ENCODE peak calls at places on chromosomes 11 and 22, in four cellular contexts. One of them, this sample, is unnamed.

GRCh38 chr11:86118201-86118600 is 49.3 kb upstream of the PICALM start:
- DNase-seq in AG04450: no peak
- DNase-seq in GM10248: no peak
- DNase-seq in fibroblast of pulmonary artery: no peak
- DNase-seq in this sample: no peak

GRCh38 chr11:113446112-113446511 is 29.1 kb downstream of the DRD2 start:
- DNase-seq in GM10248: no peak
- DNase-seq in fibroblast of pulmonary artery: peak
- DNase-seq in AG04450: no peak
- DNase-seq in this sample: no peak

GRCh38 chr11:11789735-11790369 is 51.9 kb upstream of the USP47 start:
- DNase-seq in GM10248: no peak
- DNase-seq in AG04450: no peak
- DNase-seq in fibroblast of pulmonary artery: peak
- DNase-seq in this sample: peak

GRCh38 chr11:76678316-76678715 is 7.8 kb upstream of the LRRC32 start:
- DNase-seq in GM10248: no peak
- DNase-seq in fibroblast of pulmonary artery: no peak
- DNase-seq in AG04450: no peak
- DNase-seq in this sample: no peak

GRCh38 chr22:27434898-27435297 is 366.7 kb downstream of the MN1 start:
- DNase-seq in AG04450: no peak
- DNase-seq in GM10248: no peak
- DNase-seq in fibroblast of pulmonary artery: no peak
- DNase-seq in this sample: no peak

GRCh38 chr11:46983598-46983997 is 47.0 kb downstream of the CSTPP1 start:
- DNase-seq in fibroblast of pulmonary artery: no peak
- DNase-seq in AG04450: no peak
- DNase-seq in GM10248: no peak
- DNase-seq in this sample: no peak

GRCh38 chr11:12746593-12747097 is 72.4 kb downstream of the TEAD1 start:
- DNase-seq in fibroblast of pulmonary artery: peak
- DNase-seq in GM10248: no peak
- DNase-seq in AG04450: peak
- DNase-seq in this sample: no peak

GRCh38 chr11:68202165-68202564 is 10.9 kb downstream of the KMT5B start:
- DNase-seq in AG04450: no peak
- DNase-seq in fibroblast of pulmonary artery: no peak
- DNase-seq in GM10248: no peak
- DNase-seq in this sample: no peak

GRCh38 chr22:17724241-17724640 is 50.0 kb downstream of the BID start:
- DNase-seq in AG04450: no peak
- DNase-seq in fibroblast of pulmonary artery: no peak
- DNase-seq in GM10248: no peak
- DNase-seq in this sample: no peak

GRCh38 chr11:111733009-111733408 is 33.2 kb downstream of the PPP2R1B start:
- DNase-seq in AG04450: peak
- DNase-seq in fibroblast of pulmonary artery: peak
- DNase-seq in GM10248: no peak
- DNase-seq in this sample: no peak

GRCh38 chr22:31603081-31603525 is 58.9 kb downstream of the PISD start:
- DNase-seq in AG04450: no peak
- DNase-seq in fibroblast of pulmonary artery: no peak
- DNase-seq in GM10248: no peak
- DNase-seq in this sample: no peak

GRCh38 chr11:12723410-12724297 is 49.4 kb downstream of the TEAD1 start:
- DNase-seq in AG04450: no peak
- DNase-seq in GM10248: no peak
- DNase-seq in fibroblast of pulmonary artery: peak
- DNase-seq in this sample: no peak

GRCh38 chr11:62539238-62539925 is 7.2 kb downstream of the AHNAK start:
- DNase-seq in GM10248: peak
- DNase-seq in AG04450: peak
- DNase-seq in fibroblast of pulmonary artery: peak
- DNase-seq in this sample: no peak

GRCh38 chr11:72314199-72314598 is 70.2 kb upstream of the PHOX2A start:
- DNase-seq in AG04450: no peak
- DNase-seq in GM10248: no peak
- DNase-seq in fibroblast of pulmonary artery: no peak
- DNase-seq in this sample: no peak

GRCh38 chr11:116335891-116336290 is 436.9 kb downstream of the BUD13 start:
- DNase-seq in AG04450: no peak
- DNase-seq in fibroblast of pulmonary artery: no peak
- DNase-seq in GM10248: no peak
- DNase-seq in this sample: no peak

GRCh38 chr11:115170133-115170815 is 333.9 kb downstream of the CADM1 start:
- DNase-seq in AG04450: no peak
- DNase-seq in fibroblast of pulmonary artery: peak
- DNase-seq in GM10248: peak
- DNase-seq in this sample: peak

GRCh38 chr11:118975771-118976709 is 4.5 kb downstream of the FOXR1 start:
- DNase-seq in fibroblast of pulmonary artery: no peak
- DNase-seq in AG04450: no peak
- DNase-seq in GM10248: no peak
- DNase-seq in this sample: no peak

GRCh38 chr22:35620624-35621245 is 3.6 kb upstream of the MB start:
- DNase-seq in AG04450: no peak
- DNase-seq in GM10248: no peak
- DNase-seq in fibroblast of pulmonary artery: peak
- DNase-seq in this sample: no peak

GRCh38 chr11:28757725-28758515 is 649.7 kb downstream of the METTL15 start:
- DNase-seq in AG04450: peak
- DNase-seq in fibroblast of pulmonary artery: peak
- DNase-seq in GM10248: no peak
- DNase-seq in this sample: no peak

GRCh38 chr22:47610766-47611165 is 848.3 kb downstream of the TBC1D22A start:
- DNase-seq in fibroblast of pulmonary artery: no peak
- DNase-seq in AG04450: no peak
- DNase-seq in GM10248: no peak
- DNase-seq in this sample: no peak

GRCh38 chr11:5938603-5938965 is 3.5 kb upstream of the OR56A3 start:
- DNase-seq in AG04450: no peak
- DNase-seq in GM10248: no peak
- DNase-seq in fibroblast of pulmonary artery: no peak
- DNase-seq in this sample: no peak

GRCh38 chr11:296976-297665 is 2.2 kb downstream of the IFITM5 start:
- DNase-seq in AG04450: no peak
- DNase-seq in fibroblast of pulmonary artery: no peak
- DNase-seq in GM10248: no peak
- DNase-seq in this sample: no peak

GRCh38 chr11:128299132-128299726 is 288.1 kb downstream of the ETS1 start:
- DNase-seq in GM10248: no peak
- DNase-seq in fibroblast of pulmonary artery: peak
- DNase-seq in AG04450: no peak
- DNase-seq in this sample: no peak

GRCh38 chr11:63839508-63840355 is 822 bp downstream of the MARK2 start:
- DNase-seq in fibroblast of pulmonary artery: no peak
- DNase-seq in AG04450: no peak
- DNase-seq in GM10248: peak
- DNase-seq in this sample: no peak

GRCh38 chr11:72741429-72741833 is 10.8 kb downstream of the ARAP1 start:
- DNase-seq in AG04450: no peak
- DNase-seq in fibroblast of pulmonary artery: no peak
- DNase-seq in GM10248: no peak
- DNase-seq in this sample: peak

GRCh38 chr11:1371836-1372465 is 17.8 kb upstream of the BRSK2 start:
- DNase-seq in AG04450: no peak
- DNase-seq in GM10248: no peak
- DNase-seq in fibroblast of pulmonary artery: no peak
- DNase-seq in this sample: no peak

GRCh38 chr22:47561766-47562165 is 799.3 kb downstream of the TBC1D22A start:
- DNase-seq in AG04450: no peak
- DNase-seq in GM10248: no peak
- DNase-seq in fibroblast of pulmonary artery: no peak
- DNase-seq in this sample: no peak

GRCh38 chr11:131744847-131745246 is 374.4 kb downstream of the NTM start:
- DNase-seq in fibroblast of pulmonary artery: peak
- DNase-seq in AG04450: peak
- DNase-seq in GM10248: no peak
- DNase-seq in this sample: no peak

GRCh38 chr11:110907629-110908028 is 195.4 kb upstream of the ARHGAP20 start:
- DNase-seq in GM10248: no peak
- DNase-seq in fibroblast of pulmonary artery: peak
- DNase-seq in AG04450: peak
- DNase-seq in this sample: no peak

GRCh38 chr11:877565-877964 is 33.0 kb downstream of the CHID1 start:
- DNase-seq in fibroblast of pulmonary artery: no peak
- DNase-seq in AG04450: no peak
- DNase-seq in GM10248: no peak
- DNase-seq in this sample: no peak

GRCh38 chr22:23219787-23220484 is 39.6 kb downstream of the BCR start:
- DNase-seq in fibroblast of pulmonary artery: peak
- DNase-seq in AG04450: no peak
- DNase-seq in GM10248: peak
- DNase-seq in this sample: no peak

GRCh38 chr22:26416670-26417270 is 12.3 kb upstream of the ASPHD2 start:
- DNase-seq in AG04450: peak
- DNase-seq in fibroblast of pulmonary artery: peak
- DNase-seq in GM10248: no peak
- DNase-seq in this sample: no peak

GRCh38 chr11:128886401-128887119 is 4.6 kb upstream of the KCNJ5 start:
- DNase-seq in fibroblast of pulmonary artery: no peak
- DNase-seq in AG04450: no peak
- DNase-seq in GM10248: no peak
- DNase-seq in this sample: no peak

GRCh38 chr22:29226246-29226981 is 20.7 kb downstream of the EMID1 start:
- DNase-seq in AG04450: no peak
- DNase-seq in GM10248: no peak
- DNase-seq in fibroblast of pulmonary artery: no peak
- DNase-seq in this sample: no peak

GRCh38 chr11:82864268-82864667 is 36.0 kb downstream of the PRCP start:
- DNase-seq in GM10248: peak
- DNase-seq in AG04450: no peak
- DNase-seq in fibroblast of pulmonary artery: peak
- DNase-seq in this sample: peak

GRCh38 chr22:35539910-35540599 is 576 bp upstream of the RASD2 start:
- DNase-seq in fibroblast of pulmonary artery: no peak
- DNase-seq in AG04450: no peak
- DNase-seq in GM10248: peak
- DNase-seq in this sample: peak

GRCh38 chr22:31121403-31121802 is 1.4 kb upstream of the INPP5J start:
- DNase-seq in AG04450: no peak
- DNase-seq in GM10248: no peak
- DNase-seq in fibroblast of pulmonary artery: no peak
- DNase-seq in this sample: no peak

GRCh38 chr22:29882716-29883044 is 294 bp upstream of the MTMR3 start:
- DNase-seq in fibroblast of pulmonary artery: no peak
- DNase-seq in AG04450: no peak
- DNase-seq in GM10248: no peak
- DNase-seq in this sample: no peak

GRCh38 chr11:128259816-128260215 is 327.5 kb downstream of the ETS1 start:
- DNase-seq in fibroblast of pulmonary artery: no peak
- DNase-seq in GM10248: no peak
- DNase-seq in AG04450: no peak
- DNase-seq in this sample: no peak

GRCh38 chr11:88390254-88390653 is 52.7 kb upstream of the CTSC start:
- DNase-seq in fibroblast of pulmonary artery: no peak
- DNase-seq in GM10248: no peak
- DNase-seq in AG04450: no peak
- DNase-seq in this sample: no peak